ENCODE peak calls at places on chromosomes 5 and 9, in ten cellular contexts. T, D, V, I, J, F, H, X, Y and E are unnamed samples. For H3K4me1, the result is how much of the 10 kb centered on the place peaks cover.

GRCh38 chr9:38620483-38621433 is at the start of gene ANKRD18A:
- DNase-seq in T (peak), D (peak), V (peak), I (peak), J (peak), F (peak), H (peak), X (peak), Y (peak), E (no peak)

GRCh38 chr5:73892806-73893205 is 266.8 kb downstream of the ARHGEF28 start:
- DNase-seq in T (no peak), D (no peak), V (no peak), I (no peak), J (no peak), F (no peak), H (no peak), X (no peak), Y (no peak), E (no peak)

GRCh38 chr9:93089481-93089991 is 6.5 kb upstream of the CARD19 start:
- DNase-seq in T (no peak), D (no peak), V (no peak), I (no peak), J (no peak), F (no peak), H (peak), X (peak), Y (no peak), E (peak)

GRCh38 chr9:128056086-128056485 is 11.0 kb downstream of the NAIF1 start:
- DNase-seq in T (no peak), D (no peak), V (no peak), I (no peak), J (no peak), F (no peak), H (no peak), X (peak), Y (peak), E (no peak)

GRCh38 chr9:76835571-76836283 is 70.2 kb downstream of the PRUNE2 start:
- DNase-seq in T (no peak), D (no peak), V (no peak), I (no peak), J (no peak), F (no peak), H (no peak), X (peak), Y (no peak), E (no peak)

GRCh38 chr9:18233311-18233710 is 240.6 kb upstream of the ADAMTSL1 start:
- DNase-seq in T (no peak), D (no peak), V (no peak), I (no peak), J (no peak), F (no peak), H (no peak), X (no peak), Y (no peak), E (no peak)

GRCh38 chr9:14782652-14783051 is 60.1 kb upstream of the CER1 start:
- DNase-seq in T (no peak), D (no peak), V (no peak), I (no peak), J (no peak), F (no peak), H (no peak), X (no peak), Y (no peak), E (no peak)

GRCh38 chr5:72451771-72452505 is 55.3 kb downstream of the ZNF366 start:
- DNase-seq in T (no peak), D (peak), V (no peak), I (peak), J (no peak), F (peak), H (peak), X (peak), Y (no peak), E (no peak)

GRCh38 chr9:93532121-93532520 is 44.3 kb upstream of the PHF2 start:
- DNase-seq in T (no peak), D (no peak), V (no peak), I (no peak), J (no peak), F (no peak), H (no peak), X (no peak), Y (no peak), E (no peak)

GRCh38 chr5:122702524-122702875 is 72.4 kb upstream of the SNX2 start:
- DNase-seq in T (no peak), D (no peak), V (no peak), I (no peak), J (no peak), F (no peak), H (no peak), X (no peak), Y (no peak), E (no peak)

GRCh38 chr5:122704247-122705036 is 70.4 kb upstream of the SNX2 start:
- DNase-seq in T (peak), D (no peak), V (peak), I (peak), J (peak), F (no peak), H (no peak), X (no peak), Y (no peak), E (no peak)

GRCh38 chr5:122703214-122703613 is 71.7 kb upstream of the SNX2 start:
- DNase-seq in T (no peak), D (no peak), V (no peak), I (no peak), J (no peak), F (no peak), H (no peak), X (no peak), Y (no peak), E (no peak)

GRCh38 chr5:122699226-122699625 is 75.7 kb upstream of the SNX2 start:
- DNase-seq in T (no peak), D (no peak), V (no peak), I (no peak), J (no peak), F (no peak), H (no peak), X (no peak), Y (no peak), E (no peak)

DNA sequence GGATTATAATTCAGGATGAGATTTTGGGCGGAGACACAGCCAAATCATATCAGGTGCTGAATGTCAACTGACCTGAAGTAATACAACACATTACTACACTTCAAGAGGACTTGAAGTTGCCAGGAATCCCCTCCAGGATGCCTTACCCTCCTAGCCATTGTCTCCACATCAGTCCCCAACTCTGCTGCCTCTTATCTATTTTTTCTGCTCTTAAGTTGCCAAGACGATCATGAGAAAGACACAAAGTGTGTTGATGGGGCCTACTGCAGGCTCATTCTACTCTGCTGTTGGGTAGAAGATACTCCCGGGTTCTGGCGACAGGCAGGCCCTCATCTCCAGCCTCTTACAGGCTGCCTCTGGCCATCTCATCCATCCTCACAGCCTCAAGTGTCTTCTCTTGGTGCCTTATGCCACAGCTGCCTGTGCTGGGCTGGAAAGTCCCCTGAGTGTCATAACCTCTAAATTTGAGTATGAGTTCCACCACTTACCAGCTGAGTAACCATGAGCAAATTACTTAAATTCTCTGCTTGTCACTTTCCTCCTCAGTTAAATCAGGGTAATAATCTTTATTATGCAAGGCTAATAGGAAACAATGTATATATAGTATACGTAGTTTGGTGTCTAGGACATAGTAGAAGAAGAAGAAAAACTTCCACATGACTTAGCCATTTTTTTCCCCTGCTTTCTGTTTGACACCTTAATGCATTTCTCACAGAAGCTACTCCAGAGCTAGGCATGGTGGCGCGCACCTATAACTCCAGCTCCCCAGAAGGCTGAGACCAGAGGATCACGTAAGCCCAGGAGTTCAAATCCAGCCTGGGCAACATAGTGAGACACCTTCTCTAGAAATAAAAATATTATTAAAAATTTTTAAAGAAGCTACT is 73.0 kb upstream of the SNX2 start:
- DNase-seq in T (no peak), D (no peak), V (no peak), I (no peak), J (no peak), F (peak), H (no peak), X (no peak), Y (no peak), E (no peak)
- TF ChIP-seq POLR2AphosphoS5 in T (no peak), D (no peak), V (no peak), I (no peak), J (no peak), F (no peak), H (no peak), X (no peak), Y (no peak), E (no peak)

GRCh38 chr9:133970581-133970900 is 21.6 kb downstream of the VAV2 start:
- DNase-seq in T (no peak), D (no peak), V (no peak), I (no peak), J (no peak), F (no peak), H (no peak), X (no peak), Y (no peak), E (no peak)
- H3K4me1 ChIP-seq in T (half or more), D (under half), V (under half), I (under half), J (under half), F (under half), H (under half), X (under half), Y (under half), E (under half)

GRCh38 chr9:112725961-112726360 is 8.0 kb upstream of the INIP start:
- DNase-seq in T (no peak), D (no peak), V (no peak), I (no peak), J (no peak), F (no peak), H (no peak), X (no peak), Y (no peak), E (no peak)
- H3K4me3 ChIP-seq in T (no peak), D (no peak), V (no peak), I (no peak), J (no peak), F (no peak), H (no peak), X (no peak), Y (no peak), E (no peak)

DNA sequence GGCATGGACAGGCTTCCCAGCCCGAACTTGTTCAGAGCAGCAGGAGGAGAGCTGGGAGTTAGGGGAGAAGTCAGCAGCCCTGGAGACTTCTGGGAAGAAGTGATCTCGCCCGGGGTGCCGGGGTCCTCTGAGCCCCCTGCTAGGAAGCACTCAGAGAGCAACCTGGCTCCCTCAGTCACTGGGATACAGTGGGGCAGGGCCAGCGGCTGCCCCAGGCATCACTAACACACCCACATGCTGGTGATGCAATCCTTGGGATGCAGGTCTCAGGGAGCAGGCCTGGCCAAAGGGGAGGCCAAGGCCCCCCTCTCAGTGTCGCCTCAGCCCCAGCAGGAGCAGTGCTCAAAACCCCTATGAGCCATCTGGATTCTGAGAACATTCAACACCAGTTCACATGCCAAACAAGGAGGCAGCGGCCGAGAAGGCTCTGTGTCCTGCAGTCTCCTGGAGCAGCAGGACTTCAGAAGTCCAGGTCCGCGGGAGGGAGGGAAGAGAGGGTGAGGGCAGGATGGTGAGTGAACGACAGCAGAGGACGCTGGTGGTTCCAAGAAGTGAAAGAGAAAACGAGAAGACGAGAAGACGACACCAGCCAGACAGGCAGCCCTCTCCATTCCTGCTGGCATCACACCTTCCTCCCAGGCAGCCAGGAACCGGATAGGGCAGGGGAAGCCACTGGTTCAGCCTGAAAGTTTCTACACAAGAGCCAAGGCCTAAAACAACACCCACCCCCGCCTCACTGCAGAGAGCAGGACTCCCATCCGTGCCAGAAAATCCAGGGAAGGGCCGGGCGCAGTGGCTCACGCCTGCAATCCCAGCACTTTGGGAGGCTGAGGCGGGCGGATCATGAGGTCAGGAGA is 2.3 kb downstream of the PNPLA7 start:
- DNase-seq in T (no peak), D (peak), V (no peak), I (no peak), J (no peak), F (no peak), H (no peak), X (no peak), Y (peak), E (no peak)
- TF ChIP-seq POLR2AphosphoS5 in T (no peak), D (peak), V (no peak), I (no peak), J (no peak), F (no peak), H (no peak), X (no peak), Y (no peak), E (no peak)

DNA sequence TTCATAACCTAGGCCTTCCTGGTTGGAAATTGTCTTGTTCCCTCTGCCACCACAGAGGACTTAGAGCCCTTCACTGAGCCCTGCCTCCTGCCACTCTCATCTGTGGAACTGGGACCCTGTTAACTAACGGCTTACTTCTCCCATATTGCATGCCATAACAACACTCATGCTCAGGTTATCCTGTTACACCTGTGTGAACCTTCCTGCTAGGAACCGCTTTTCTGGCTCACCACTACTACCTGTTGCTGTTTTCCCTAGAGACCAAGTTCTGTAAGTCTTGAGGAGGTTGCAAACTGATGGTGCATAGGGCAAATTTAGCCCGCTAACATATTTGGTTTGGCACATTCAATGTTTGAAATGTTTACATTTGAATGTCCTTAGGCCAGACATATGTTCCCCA is 33.0 kb upstream of the DTWD2 start:
- DNase-seq in T (no peak), D (no peak), V (no peak), I (no peak), J (no peak), F (no peak), H (no peak), X (no peak), Y (no peak), E (no peak)
- H3K4me1 ChIP-seq in T (under half), D (under half), V (under half), I (under half), J (under half), F (under half), H (under half), X (under half), Y (under half), E (under half)

DNA sequence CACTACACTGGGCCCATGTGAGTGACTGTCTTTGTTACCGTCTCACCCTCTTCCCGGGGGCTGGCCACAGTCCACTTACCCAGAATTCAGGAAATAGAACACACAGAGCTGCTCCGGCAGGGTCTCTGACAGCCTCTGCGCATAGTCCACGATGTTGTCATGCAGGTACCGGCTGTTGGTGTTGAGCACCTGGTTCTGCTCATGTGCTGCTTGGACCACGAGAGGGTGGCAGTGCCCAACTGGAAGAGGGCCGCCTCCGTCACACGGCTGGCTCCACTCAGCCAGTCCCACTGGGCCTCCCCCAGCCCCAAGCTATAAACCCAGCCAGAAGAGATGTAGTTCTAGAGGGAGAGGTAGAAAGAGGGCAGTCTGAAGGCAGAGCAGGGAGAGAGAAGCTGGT is 2.7 kb downstream of the PHYKPL start:
- DNase-seq in T (no peak), D (no peak), V (no peak), I (no peak), J (no peak), F (no peak), H (no peak), X (no peak), Y (no peak), E (no peak)
- H3K4me3 ChIP-seq in T (no peak), D (no peak), V (no peak), I (no peak), J (no peak), F (no peak), H (no peak), X (no peak), Y (no peak), E (no peak)

GRCh38 chr5:178515776-178516561 is 74.2 kb downstream of the COL23A1 start:
- DNase-seq in T (no peak), D (no peak), V (no peak), I (no peak), J (no peak), F (no peak), H (no peak), X (peak), Y (no peak), E (no peak)

GRCh38 chr5:178519155-178519554 is 71.0 kb downstream of the COL23A1 start:
- DNase-seq in T (no peak), D (no peak), V (no peak), I (no peak), J (no peak), F (no peak), H (peak), X (peak), Y (no peak), E (no peak)

GRCh38 chr5:178519804-178520203 is 70.4 kb downstream of the COL23A1 start:
- DNase-seq in T (no peak), D (no peak), V (no peak), I (no peak), J (no peak), F (no peak), H (no peak), X (no peak), Y (no peak), E (no peak)

GRCh38 chr5:178515019-178515418 is 75.2 kb downstream of the COL23A1 start:
- DNase-seq in T (no peak), D (no peak), V (no peak), I (no peak), J (no peak), F (no peak), H (no peak), X (no peak), Y (no peak), E (no peak)

GRCh38 chr5:178516836-178517235 is 73.4 kb downstream of the COL23A1 start:
- DNase-seq in T (no peak), D (no peak), V (no peak), I (no peak), J (no peak), F (no peak), H (no peak), X (peak), Y (no peak), E (no peak)
- TF ChIP-seq POLR2AphosphoS5 in T (no peak), D (no peak), V (no peak), I (no peak), J (no peak), F (no peak), H (no peak), X (no peak), Y (no peak), E (no peak)

GRCh38 chr5:53361708-53362107 is 118.7 kb upstream of the FST start:
- DNase-seq in T (no peak), D (no peak), V (no peak), I (no peak), J (no peak), F (no peak), H (no peak), X (no peak), Y (no peak), E (no peak)

GRCh38 chr5:53357439-53357838 is 123.0 kb upstream of the FST start:
- DNase-seq in T (no peak), D (no peak), V (no peak), I (no peak), J (no peak), F (no peak), H (no peak), X (no peak), Y (no peak), E (no peak)

GRCh38 chr5:53358794-53359193 is 121.6 kb upstream of the FST start:
- DNase-seq in T (peak), D (no peak), V (no peak), I (no peak), J (no peak), F (no peak), H (no peak), X (no peak), Y (no peak), E (no peak)

GRCh38 chr5:53360811-53361210 is 119.6 kb upstream of the FST start:
- DNase-seq in T (no peak), D (no peak), V (peak), I (peak), J (no peak), F (no peak), H (no peak), X (no peak), Y (no peak), E (no peak)

DNA sequence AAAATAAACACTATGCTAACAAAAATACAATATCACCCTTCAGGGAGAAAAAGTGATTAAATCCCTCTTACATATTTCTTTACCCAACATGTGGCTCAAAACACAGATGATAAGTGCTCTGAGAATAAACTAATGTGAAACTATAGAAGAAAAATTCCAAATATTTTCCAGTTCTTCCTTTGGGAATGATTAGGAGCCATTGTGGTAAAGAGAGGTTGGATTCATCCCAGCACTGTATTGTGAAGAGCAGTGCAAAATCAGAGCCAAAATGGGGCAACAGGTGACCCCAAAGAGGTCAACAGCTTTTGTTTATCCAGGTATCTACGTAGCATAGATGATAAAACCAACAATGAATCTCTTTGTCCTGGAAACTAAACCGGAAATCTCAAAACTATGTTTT is 120.5 kb upstream of the FST start:
- DNase-seq in T (peak), D (no peak), V (no peak), I (no peak), J (no peak), F (no peak), H (no peak), X (no peak), Y (no peak), E (no peak)
- H3K4me1 ChIP-seq in T (under half), D (under half), V (under half), I (under half), J (under half), F (under half), H (under half), X (under half), Y (under half), E (under half)

DNA sequence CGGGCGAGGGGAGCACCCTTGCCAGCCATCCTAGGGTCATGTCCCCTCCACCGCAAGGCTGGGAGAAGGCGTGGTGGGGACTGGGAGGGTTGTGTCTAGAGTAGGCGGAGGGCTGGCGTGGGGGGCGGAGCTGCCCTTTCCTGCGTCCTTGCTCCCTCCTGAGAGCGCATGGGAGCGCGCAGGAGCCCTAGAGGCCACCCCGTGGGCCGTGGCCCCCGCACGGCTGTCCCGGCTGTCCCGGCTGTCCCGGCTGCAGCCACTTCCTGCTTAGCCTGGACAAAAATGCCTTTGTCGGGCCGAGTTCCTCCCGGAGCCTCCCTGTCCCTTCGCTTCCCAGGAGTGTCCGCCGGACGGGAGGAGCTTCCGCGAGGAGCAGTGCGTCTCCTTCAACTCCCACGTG is 4.9 kb downstream of the ADAMTSL2 start:
- DNase-seq in T (no peak), D (no peak), V (no peak), I (no peak), J (peak), F (peak), H (no peak), X (no peak), Y (peak), E (no peak)
- H3K4me3 ChIP-seq in T (no peak), D (no peak), V (no peak), I (no peak), J (no peak), F (no peak), H (peak), X (no peak), Y (peak), E (peak)